ENCODE peak calls at places on chromosomes 13 and 19, in seven cellular contexts. J is colonic mucosa; M is right lobe of liver; W is upper lobe of right lung; E is tibial nerve; L is effector memory CD4-positive, alpha-beta T cell; I is body of pancreas. C is an unnamed sample. For H3K4me1 and H3K27me3, the result is how much of the 10 kb centered on the place peaks cover.

GRCh38 chr13:60363288-60363687 is 33.7 kb upstream of the TDRD3 start:
- DNase-seq in W (no peak), E (no peak), L (no peak), J (no peak), M (no peak), I (no peak), C (no peak)

GRCh38 chr19:33047422-33047821 is 17.3 kb downstream of the RHPN2 start:
- DNase-seq in M (no peak), I (peak), W (peak), E (no peak), L (no peak), J (peak), C (no peak)

GRCh38 chr13:54965881-54966280 is 1937.3 kb downstream of the OLFM4 start:
- DNase-seq in J (no peak), M (no peak), I (no peak), E (no peak), L (no peak), W (no peak), C (no peak)

GRCh38 chr19:45234089-45234869 is 10.9 kb downstream of the EXOC3L2 start:
- DNase-seq in M (no peak), E (no peak), W (no peak), L (no peak), I (no peak), J (no peak), C (no peak)

GRCh38 chr19:13103961-13104847 is 1.5 kb upstream of the LYL1 start:
- DNase-seq in M (peak), J (peak), L (no peak), W (peak), E (no peak), I (no peak), C (peak)

GRCh38 chr13:94093652-94094310 is 385.7 kb downstream of the DCT start:
- DNase-seq in L (no peak), W (no peak), I (no peak), J (no peak), E (no peak), M (no peak), C (no peak)

GRCh38 chr19:55913643-55914268 is 18.4 kb downstream of the NLRP13 start:
- DNase-seq in E (no peak), L (no peak), J (no peak), W (no peak), I (no peak), M (no peak), C (no peak)

GRCh38 chr13:50152655-50153309 is 137.5 kb downstream of the KCNRG start:
- DNase-seq in I (no peak), W (no peak), J (no peak), E (no peak), L (no peak), M (no peak), C (no peak)

GRCh38 chr13:64362564-64362963 is 2867.6 kb downstream of the PCDH9 start:
- DNase-seq in I (no peak), J (no peak), W (no peak), E (no peak), M (no peak), L (no peak), C (no peak)

GRCh38 chr19:55545913-55546495 is 661 bp upstream of the SBK3 start:
- DNase-seq in I (no peak), W (no peak), M (no peak), L (no peak), E (no peak), J (no peak), C (peak)

DNA sequence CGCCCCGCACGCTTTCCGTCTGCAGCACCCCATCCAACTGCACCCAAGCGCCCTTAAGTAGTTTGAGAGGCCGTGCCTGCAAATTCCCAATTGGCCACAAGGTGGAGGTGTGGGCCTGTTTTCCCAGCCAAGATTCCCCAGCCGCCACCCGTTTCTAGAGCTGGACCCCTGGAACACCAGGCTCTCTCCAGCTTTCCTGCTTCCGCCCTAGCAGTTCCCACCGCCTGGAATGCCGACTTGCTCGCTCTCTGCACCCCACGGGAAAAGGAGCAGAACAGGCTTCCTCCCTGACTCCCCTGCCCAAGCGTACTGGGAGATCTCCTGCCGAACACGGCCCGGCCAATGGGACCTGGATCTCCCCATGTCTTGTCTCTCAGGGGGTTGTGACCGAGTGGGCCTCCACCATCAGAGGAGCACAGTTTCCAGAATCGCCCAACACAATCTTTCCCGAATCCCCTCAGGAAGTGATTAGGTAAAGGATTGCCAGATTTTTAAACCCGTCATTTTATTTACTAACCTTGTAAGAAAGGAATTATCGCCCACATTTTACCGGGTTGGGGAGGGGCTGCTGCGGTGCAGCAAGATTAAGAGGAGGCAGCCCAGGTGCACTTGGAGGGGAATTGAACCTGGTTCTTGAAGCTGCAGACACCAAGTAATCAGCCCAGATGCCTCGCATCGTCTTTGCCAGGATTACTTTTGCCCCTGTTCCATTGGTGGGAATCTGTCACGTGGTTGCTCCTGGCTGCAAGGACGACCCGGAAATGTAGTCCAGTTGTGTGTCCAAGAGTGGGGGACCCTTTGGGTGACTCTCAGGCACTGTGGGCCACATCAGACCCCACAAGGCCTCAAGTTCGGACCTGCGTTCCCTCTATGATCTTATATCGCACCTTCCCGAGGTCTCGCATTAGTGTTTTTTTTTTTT is 3.5 kb upstream of the NAPSA start:
- DNase-seq in L (peak), J (peak), M (peak), W (peak), I (peak), E (peak), C (peak)
- H3K4me1 ChIP-seq in L (under half), J (under half), M (under half), W (under half), I (under half), E (under half), C (under half)

GRCh38 chr19:709965-710714 is 1.4 kb downstream of the PALM start:
- DNase-seq in E (peak), M (no peak), W (no peak), I (no peak), L (no peak), J (no peak), C (peak)

GRCh38 chr19:711224-711623 is 2.5 kb downstream of the PALM start:
- DNase-seq in L (no peak), E (no peak), M (no peak), W (no peak), J (no peak), I (no peak), C (no peak)

GRCh38 chr19:710767-711166 is 2.0 kb downstream of the PALM start:
- DNase-seq in W (no peak), E (no peak), J (no peak), L (no peak), M (no peak), I (no peak), C (peak)

GRCh38 chr19:708154-709141 is at the start of gene PALM:
- DNase-seq in E (no peak), L (no peak), I (no peak), M (no peak), W (no peak), J (no peak), C (peak)

GRCh38 chr19:709196-709964 is 645 bp downstream of the PALM start:
- DNase-seq in W (no peak), M (no peak), E (no peak), J (no peak), L (no peak), I (no peak), C (no peak)
- H3K27ac ChIP-seq in W (peak), M (no peak), E (peak), J (no peak), L (no peak), I (no peak), C (peak)

GRCh38 chr13:44198826-44199225 is 174.8 kb upstream of the SERP2 start:
- DNase-seq in M (no peak), E (no peak), I (no peak), W (no peak), J (no peak), L (no peak), C (no peak)
- H3K27me3 ChIP-seq in M (under half), E (under half), I (under half), W (under half), J (under half), L (under half), C (under half)

GRCh38 chr19:14136509-14137281 is at the start of gene ASF1B:
- DNase-seq in M (peak), W (peak), L (peak), I (peak), J (peak), E (peak), C (peak)
- H3K4me1 ChIP-seq in M (under half), W (under half), L (under half), I (under half), J (under half), E (under half), C (under half)

DNA sequence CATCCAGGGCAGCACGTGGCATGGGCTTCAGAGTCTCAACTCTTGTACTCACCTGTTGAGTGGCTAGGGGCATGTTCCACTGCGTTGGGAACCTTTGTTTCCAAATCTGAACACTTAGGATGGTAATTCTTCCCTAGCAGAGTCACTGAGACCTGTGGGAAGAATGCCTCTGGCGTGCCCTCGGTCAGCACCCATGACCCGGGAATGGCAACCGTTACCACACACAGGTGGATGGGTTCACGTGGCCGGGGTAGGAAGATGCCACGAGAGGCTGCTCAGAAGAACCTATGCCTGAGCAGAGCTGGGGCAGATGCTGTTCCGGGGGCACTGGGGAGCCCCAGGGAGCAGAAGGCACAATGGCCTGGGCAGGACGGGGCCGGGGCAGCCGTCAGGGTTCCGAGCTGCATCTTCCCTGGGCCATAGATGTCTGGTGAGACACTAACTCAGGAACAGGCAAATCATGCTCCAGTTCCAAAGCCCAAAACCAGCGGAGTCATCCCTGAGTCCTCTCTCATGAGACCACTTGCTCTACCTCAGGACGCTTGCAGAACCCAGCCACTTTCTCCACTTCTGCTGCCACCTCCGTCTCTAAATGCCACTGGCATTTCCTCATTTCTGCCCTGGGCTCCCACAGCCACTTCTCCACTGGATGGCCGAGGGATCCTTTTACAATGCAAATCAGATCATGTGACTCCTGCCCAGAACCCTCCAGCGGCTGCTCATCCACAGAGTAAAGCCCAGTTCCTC is 36.6 kb downstream of the FAM124A start:
- DNase-seq in M (no peak), W (no peak), E (no peak), J (no peak), I (no peak), L (no peak), C (no peak)
- H3K27ac ChIP-seq in M (no peak), W (no peak), E (no peak), J (no peak), I (no peak), L (no peak), C (peak)

DNA sequence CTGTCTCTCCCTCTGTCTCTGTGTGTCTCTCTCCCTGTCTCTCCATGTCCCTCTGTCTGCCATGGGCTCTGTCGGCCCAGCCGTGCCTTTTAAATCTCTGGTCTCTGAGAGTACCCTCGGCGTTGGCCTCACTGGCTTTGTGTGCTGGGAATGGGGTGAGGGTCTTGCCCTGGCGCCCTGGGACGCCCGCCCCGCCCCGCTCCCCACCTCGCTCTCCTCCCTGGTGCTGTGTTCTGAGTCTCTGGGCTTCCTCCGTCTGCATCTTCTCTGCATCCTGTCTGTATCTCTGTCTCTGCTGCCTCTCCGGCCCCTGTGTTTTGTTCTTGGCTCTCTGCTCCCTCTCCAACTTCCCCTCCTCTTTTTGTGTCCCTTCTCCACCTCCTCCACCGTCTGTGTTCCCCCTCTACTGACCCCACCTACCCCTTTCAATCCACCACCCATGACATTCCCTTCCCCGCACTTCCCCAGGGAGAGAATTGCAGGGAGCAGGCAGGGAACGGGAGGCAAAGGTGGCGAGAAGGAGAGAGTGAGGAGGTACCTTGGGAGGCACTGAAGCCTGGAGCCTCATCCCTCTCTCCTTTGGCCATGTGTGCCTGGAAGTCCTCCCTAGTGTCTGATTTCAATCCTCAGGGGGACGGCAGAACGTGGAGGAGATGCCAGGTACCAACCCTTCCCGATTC is 4.0 kb upstream of the MEIS3 start:
- DNase-seq in J (no peak), I (no peak), M (no peak), W (no peak), E (no peak), L (no peak), C (no peak)
- H3K27me3 ChIP-seq in J (under half), I (under half), M (under half), W (half or more), E (half or more), L (half or more), C (under half)

GRCh38 chr13:40341086-40341471 is 325.4 kb downstream of the FOXO1 start:
- DNase-seq in J (no peak), I (no peak), M (no peak), E (no peak), L (no peak), W (no peak), C (no peak)

GRCh38 chr13:40341501-40341900 is 324.9 kb downstream of the FOXO1 start:
- DNase-seq in L (no peak), I (no peak), E (no peak), W (no peak), M (no peak), J (no peak), C (no peak)

GRCh38 chr13:40342461-40342860 is 324.0 kb downstream of the FOXO1 start:
- DNase-seq in I (no peak), L (no peak), M (no peak), E (no peak), J (no peak), W (no peak), C (no peak)

GRCh38 chr13:40338217-40338616 is 328.2 kb downstream of the FOXO1 start:
- DNase-seq in E (no peak), L (no peak), W (no peak), J (no peak), I (no peak), M (no peak), C (no peak)

DNA sequence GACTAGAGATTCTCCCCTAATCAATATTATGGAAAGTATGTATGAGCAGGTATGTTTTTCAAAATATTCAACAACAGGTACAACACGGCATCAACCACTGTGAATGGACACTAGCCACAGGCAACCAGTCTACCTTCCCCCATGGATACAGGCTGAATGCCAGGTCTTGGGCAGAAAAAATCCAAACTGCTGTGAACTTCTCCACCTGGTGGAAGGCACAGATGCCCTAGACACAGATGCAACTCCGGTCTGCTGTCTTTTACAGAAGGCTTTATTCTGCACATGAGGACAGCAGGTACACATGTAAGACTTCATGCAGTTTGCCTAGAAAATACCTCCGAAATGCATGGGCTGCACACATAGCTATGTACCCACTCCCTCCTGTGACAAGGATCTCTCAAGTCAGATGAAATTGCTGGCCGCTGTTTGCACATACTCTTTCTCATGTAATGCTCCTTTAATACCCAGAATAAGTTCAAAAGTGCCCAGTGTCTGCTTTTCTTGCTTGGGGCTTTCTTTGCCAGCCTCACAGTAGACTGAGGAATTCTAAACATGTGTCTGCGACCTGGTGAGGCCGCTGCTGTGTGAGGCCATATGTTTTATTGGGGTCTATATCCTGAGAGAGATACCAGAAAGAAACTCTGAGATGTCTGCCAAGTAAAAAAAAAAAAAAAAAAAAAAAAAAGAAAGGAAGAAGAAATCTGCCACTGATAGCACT is 325.9 kb downstream of the FOXO1 start:
- DNase-seq in I (peak), W (no peak), E (no peak), L (no peak), M (peak), J (no peak), C (no peak)
- H3K4me1 ChIP-seq in I (half or more), W (under half), E (under half), L (under half), M (under half), J (under half), C (under half)

GRCh38 chr19:18700501-18701249 is 17.2 kb downstream of the CRTC1 start:
- DNase-seq in W (peak), L (peak), M (peak), I (peak), E (peak), J (peak), C (peak)
- H3K27ac ChIP-seq in W (peak), L (peak), M (no peak), I (peak), E (no peak), J (peak), C (peak)

GRCh38 chr19:11480927-11481776 is at the start of gene ELAVL3:
- DNase-seq in M (no peak), L (no peak), J (no peak), W (no peak), E (no peak), I (no peak), C (no peak)

GRCh38 chr19:11483176-11484111 is 2.6 kb upstream of the ELAVL3 start:
- DNase-seq in I (no peak), E (no peak), M (peak), W (no peak), L (no peak), J (no peak), C (peak)

GRCh38 chr19:11480081-11480926 is 542 bp downstream of the ELAVL3 start:
- DNase-seq in J (no peak), L (no peak), M (no peak), W (no peak), E (no peak), I (no peak), C (no peak)

GRCh38 chr19:11482384-11483050 is 1.7 kb upstream of the ELAVL3 start:
- DNase-seq in I (peak), M (peak), W (peak), L (peak), E (peak), J (peak), C (peak)

GRCh38 chr19:11481777-11482383 is 1.0 kb upstream of the ELAVL3 start:
- DNase-seq in M (peak), I (peak), L (peak), W (peak), E (no peak), J (peak), C (peak)
- H3K27me3 ChIP-seq in M (under half), I (under half), L (under half), W (under half), E (half or more), J (under half), C (under half)

GRCh38 chr13:33751151-33751550 is 66.8 kb upstream of the RFC3 start:
- DNase-seq in J (no peak), M (no peak), I (no peak), W (no peak), L (no peak), E (no peak), C (no peak)

GRCh38 chr13:33745370-33746324 is 72.3 kb upstream of the RFC3 start:
- DNase-seq in W (no peak), L (no peak), M (no peak), J (no peak), I (peak), E (no peak), C (no peak)

GRCh38 chr13:33743438-33744368 is 74.2 kb upstream of the RFC3 start:
- DNase-seq in I (no peak), W (no peak), M (no peak), L (no peak), J (no peak), E (no peak), C (no peak)

GRCh38 chr13:33744589-33745369 is 73.2 kb upstream of the RFC3 start:
- DNase-seq in M (no peak), W (peak), E (no peak), I (peak), L (no peak), J (no peak), C (peak)

GRCh38 chr13:33746867-33747266 is 71.1 kb upstream of the RFC3 start:
- DNase-seq in L (no peak), M (no peak), I (no peak), J (no peak), E (no peak), W (no peak), C (no peak)
- H3K4me1 ChIP-seq in L (under half), M (under half), I (under half), J (under half), E (under half), W (under half), C (under half)

C was measured in right cardiac atrium.